ENCODE peak calls at places on chromosomes 3 and 15, in five cellular contexts. One of them, this sample, is unnamed.
A peak's percentile ranks its signal among the peaks of the same experiment; 100 is the strongest.

GRCh38 chr3:144394052-144394451 is 422.4 kb downstream of the DIPK2A start:
- DNase-seq in upper lobe of left lung: no peak
- DNase-seq in epithelial cell of prostate: peak; percentile 45
- DNase-seq in right cardiac atrium: no peak
- DNase-seq in heart right ventricle: no peak
- DNase-seq in this sample: no peak

GRCh38 chr15:24856397-24857093 is 98.2 kb upstream of the SNRPN start:
- DNase-seq in upper lobe of left lung: no peak
- DNase-seq in epithelial cell of prostate: no peak
- DNase-seq in right cardiac atrium: peak; percentile 28
- DNase-seq in heart right ventricle: peak; percentile 49
- DNase-seq in this sample: no peak

GRCh38 chr3:126352476-126353454 is 4.4 kb downstream of the KLF15 start:
- DNase-seq in upper lobe of left lung: peak; percentile 88
- DNase-seq in epithelial cell of prostate: no peak
- DNase-seq in right cardiac atrium: peak; percentile 17
- DNase-seq in heart right ventricle: no peak
- DNase-seq in this sample: no peak

GRCh38 chr3:154540950-154541604 is 111.1 kb upstream of the GPR149 start:
- DNase-seq in upper lobe of left lung: no peak
- DNase-seq in epithelial cell of prostate: peak; percentile 31
- DNase-seq in right cardiac atrium: no peak
- DNase-seq in heart right ventricle: no peak
- DNase-seq in this sample: no peak

GRCh38 chr3:143653935-143654334 is 194.3 kb downstream of the SLC9A9 start:
- DNase-seq in upper lobe of left lung: no peak
- DNase-seq in epithelial cell of prostate: no peak
- DNase-seq in right cardiac atrium: no peak
- DNase-seq in heart right ventricle: no peak
- DNase-seq in this sample: no peak

GRCh38 chr3:145197051-145197562 is 963.9 kb downstream of the PLOD2 start:
- DNase-seq in upper lobe of left lung: no peak
- DNase-seq in epithelial cell of prostate: no peak
- DNase-seq in right cardiac atrium: no peak
- DNase-seq in heart right ventricle: no peak
- DNase-seq in this sample: no peak

GRCh38 chr3:145448436-145448835 is 712.5 kb downstream of the PLOD2 start:
- DNase-seq in upper lobe of left lung: no peak
- DNase-seq in epithelial cell of prostate: peak; percentile 16
- DNase-seq in right cardiac atrium: no peak
- DNase-seq in heart right ventricle: no peak
- DNase-seq in this sample: no peak

GRCh38 chr3:51702156-51702555 is 4.7 kb upstream of the GRM2 start:
- DNase-seq in upper lobe of left lung: no peak
- DNase-seq in epithelial cell of prostate: no peak
- DNase-seq in right cardiac atrium: no peak
- DNase-seq in heart right ventricle: no peak
- DNase-seq in this sample: no peak

GRCh38 chr3:16906679-16907078 is 21.9 kb downstream of the PLCL2 start:
- DNase-seq in upper lobe of left lung: no peak
- DNase-seq in epithelial cell of prostate: peak; percentile 2
- DNase-seq in right cardiac atrium: no peak
- DNase-seq in heart right ventricle: no peak
- DNase-seq in this sample: no peak

GRCh38 chr3:190269096-190269495 is 53.1 kb downstream of the CLDN1 start:
- DNase-seq in upper lobe of left lung: no peak
- DNase-seq in epithelial cell of prostate: no peak
- DNase-seq in right cardiac atrium: no peak
- DNase-seq in heart right ventricle: no peak
- DNase-seq in this sample: peak; percentile 32

GRCh38 chr3:56202997-56203396 is 265.3 kb downstream of the ERC2 start:
- DNase-seq in upper lobe of left lung: no peak
- DNase-seq in epithelial cell of prostate: no peak
- DNase-seq in right cardiac atrium: no peak
- DNase-seq in heart right ventricle: no peak
- DNase-seq in this sample: no peak

GRCh38 chr3:30221622-30222021 is 384.8 kb upstream of the TGFBR2 start:
- DNase-seq in upper lobe of left lung: no peak
- DNase-seq in epithelial cell of prostate: no peak
- DNase-seq in right cardiac atrium: no peak
- DNase-seq in heart right ventricle: no peak
- DNase-seq in this sample: no peak

GRCh38 chr3:68874551-68875348 is 57.6 kb downstream of the TAFA4 start:
- DNase-seq in upper lobe of left lung: no peak
- DNase-seq in epithelial cell of prostate: no peak
- DNase-seq in right cardiac atrium: no peak
- DNase-seq in heart right ventricle: no peak
- DNase-seq in this sample: no peak

GRCh38 chr3:20185364-20185732 is 658 bp downstream of the SGO1 start:
- DNase-seq in upper lobe of left lung: no peak
- DNase-seq in epithelial cell of prostate: no peak
- DNase-seq in right cardiac atrium: no peak
- DNase-seq in heart right ventricle: no peak
- DNase-seq in this sample: no peak

GRCh38 chr3:159882784-159883779 is 105.6 kb upstream of the IL12A start:
- DNase-seq in upper lobe of left lung: peak; percentile 37
- DNase-seq in epithelial cell of prostate: no peak
- DNase-seq in right cardiac atrium: no peak
- DNase-seq in heart right ventricle: no peak
- DNase-seq in this sample: peak; percentile 78

GRCh38 chr3:190883973-190884832 is 21.7 kb upstream of the GMNC start:
- DNase-seq in upper lobe of left lung: no peak
- DNase-seq in epithelial cell of prostate: no peak
- DNase-seq in right cardiac atrium: peak; percentile 19
- DNase-seq in heart right ventricle: no peak
- DNase-seq in this sample: peak; percentile 90

GRCh38 chr15:77440378-77440999 is 19.8 kb downstream of the HMG20A start:
- DNase-seq in upper lobe of left lung: no peak
- DNase-seq in epithelial cell of prostate: no peak
- DNase-seq in right cardiac atrium: no peak
- DNase-seq in heart right ventricle: no peak
- DNase-seq in this sample: no peak

GRCh38 chr15:39792954-39793353 is 10.3 kb upstream of the FSIP1 start:
- DNase-seq in upper lobe of left lung: no peak
- DNase-seq in epithelial cell of prostate: no peak
- DNase-seq in right cardiac atrium: no peak
- DNase-seq in heart right ventricle: no peak
- DNase-seq in this sample: no peak

GRCh38 chr3:177471733-177472480 is 274.6 kb upstream of the TBL1XR1 start:
- DNase-seq in upper lobe of left lung: no peak
- DNase-seq in epithelial cell of prostate: no peak
- DNase-seq in right cardiac atrium: no peak
- DNase-seq in heart right ventricle: no peak
- DNase-seq in this sample: no peak

GRCh38 chr15:69119016-69119415 is 41.4 kb upstream of the GLCE start:
- DNase-seq in upper lobe of left lung: no peak
- DNase-seq in epithelial cell of prostate: no peak
- DNase-seq in right cardiac atrium: no peak
- DNase-seq in heart right ventricle: no peak
- DNase-seq in this sample: peak; percentile 17

GRCh38 chr15:68682330-68682729 is 103.5 kb downstream of the CORO2B start:
- DNase-seq in upper lobe of left lung: no peak
- DNase-seq in epithelial cell of prostate: no peak
- DNase-seq in right cardiac atrium: no peak
- DNase-seq in heart right ventricle: no peak
- DNase-seq in this sample: no peak

GRCh38 chr15:35833590-35833989 is 287.6 kb upstream of the DPH6 start:
- DNase-seq in upper lobe of left lung: no peak
- DNase-seq in epithelial cell of prostate: no peak
- DNase-seq in right cardiac atrium: no peak
- DNase-seq in heart right ventricle: no peak
- DNase-seq in this sample: no peak

GRCh38 chr3:129399895-129400357 is 28.5 kb downstream of the EFCAB12 start:
- DNase-seq in upper lobe of left lung: no peak
- DNase-seq in epithelial cell of prostate: no peak
- DNase-seq in right cardiac atrium: no peak
- DNase-seq in heart right ventricle: no peak
- DNase-seq in this sample: no peak

GRCh38 chr3:66819993-66820501 is 178.1 kb upstream of the KBTBD8 start:
- DNase-seq in upper lobe of left lung: no peak
- DNase-seq in epithelial cell of prostate: no peak
- DNase-seq in right cardiac atrium: no peak
- DNase-seq in heart right ventricle: no peak
- DNase-seq in this sample: no peak

GRCh38 chr3:127590282-127590592 is 296 bp downstream of the TPRA1 start:
- DNase-seq in upper lobe of left lung: no peak
- DNase-seq in epithelial cell of prostate: no peak
- DNase-seq in right cardiac atrium: no peak
- DNase-seq in heart right ventricle: no peak
- DNase-seq in this sample: no peak

DNA sequence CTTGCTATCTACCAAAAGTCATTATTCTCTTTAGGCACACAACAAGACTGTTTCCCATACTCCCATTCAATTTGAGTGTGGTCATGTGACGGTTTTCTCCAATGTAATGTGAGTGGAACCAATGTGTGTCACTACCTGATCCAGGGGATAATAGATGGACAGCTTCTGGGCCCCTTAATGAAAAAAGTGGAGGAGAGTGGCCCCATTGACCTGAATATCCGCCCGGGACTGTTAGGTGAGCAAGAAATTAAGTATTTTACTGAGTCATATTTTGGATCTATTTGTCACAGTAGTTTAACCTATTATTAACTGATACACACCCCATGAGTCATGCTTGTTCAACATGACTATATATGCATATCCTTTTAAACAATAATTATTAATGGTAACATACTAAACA is 15.1 kb upstream of the ARID3B start:
- DNase-seq in upper lobe of left lung: no peak
- DNase-seq in epithelial cell of prostate: peak; percentile 82
- DNase-seq in right cardiac atrium: no peak
- DNase-seq in heart right ventricle: no peak
- DNase-seq in this sample: no peak
- H3K27ac ChIP-seq in upper lobe of left lung: no peak overlapping the region
- H3K27ac ChIP-seq in epithelial cell of prostate: peak overlapping the region; percentile 85
- H3K27ac ChIP-seq in right cardiac atrium: no peak overlapping the region
- H3K27ac ChIP-seq in heart right ventricle: no peak overlapping the region
- H3K27ac ChIP-seq in this sample: no peak overlapping the region

GRCh38 chr15:62771234-62771633 is 271.3 kb upstream of the TPM1 start:
- DNase-seq in upper lobe of left lung: no peak
- DNase-seq in epithelial cell of prostate: no peak
- DNase-seq in right cardiac atrium: no peak
- DNase-seq in heart right ventricle: no peak
- DNase-seq in this sample: no peak

GRCh38 chr15:62773369-62774165 is 269.0 kb upstream of the TPM1 start:
- DNase-seq in upper lobe of left lung: no peak
- DNase-seq in epithelial cell of prostate: no peak
- DNase-seq in right cardiac atrium: no peak
- DNase-seq in heart right ventricle: no peak
- DNase-seq in this sample: no peak

GRCh38 chr15:62769604-62770003 is 272.9 kb upstream of the TPM1 start:
- DNase-seq in upper lobe of left lung: no peak
- DNase-seq in epithelial cell of prostate: peak; percentile 58
- DNase-seq in right cardiac atrium: no peak
- DNase-seq in heart right ventricle: no peak
- DNase-seq in this sample: no peak

GRCh38 chr15:62770752-62771151 is 271.8 kb upstream of the TPM1 start:
- DNase-seq in upper lobe of left lung: no peak
- DNase-seq in epithelial cell of prostate: peak; percentile 69
- DNase-seq in right cardiac atrium: no peak
- DNase-seq in heart right ventricle: no peak
- DNase-seq in this sample: no peak

DNA sequence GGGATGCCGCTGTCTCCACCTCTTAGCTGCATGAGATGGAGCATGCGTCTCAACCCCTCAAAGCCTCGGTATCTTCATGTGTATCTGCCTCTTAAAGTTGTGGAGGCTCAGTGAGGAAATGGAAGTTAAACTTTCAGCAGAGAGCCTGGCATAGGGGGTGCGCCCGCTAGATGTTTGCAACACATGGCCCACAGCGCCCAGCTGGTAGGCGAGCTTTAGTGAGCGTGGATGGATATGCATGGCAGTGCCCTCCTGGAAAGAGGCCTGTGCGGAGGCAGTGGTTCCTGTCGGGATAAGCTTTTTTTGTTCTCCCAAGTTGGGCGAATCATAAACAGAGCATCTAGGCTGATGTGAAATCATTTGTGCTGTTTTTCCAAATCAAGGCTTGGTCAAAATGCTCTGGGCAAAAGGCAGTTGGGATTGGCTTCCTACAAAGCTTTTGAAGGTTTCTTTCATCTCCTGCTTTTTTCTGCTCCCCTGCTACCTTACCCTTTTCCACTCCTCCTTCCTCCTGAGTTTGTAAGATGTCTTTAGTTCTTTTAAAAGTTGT is 272.4 kb upstream of the TPM1 start:
- DNase-seq in upper lobe of left lung: no peak
- DNase-seq in epithelial cell of prostate: no peak
- DNase-seq in right cardiac atrium: no peak
- DNase-seq in heart right ventricle: no peak
- DNase-seq in this sample: no peak
- H3K27ac ChIP-seq in upper lobe of left lung: no peak overlapping the region
- H3K27ac ChIP-seq in epithelial cell of prostate: peak overlapping the region; percentile 56
- H3K27ac ChIP-seq in right cardiac atrium: no peak overlapping the region
- H3K27ac ChIP-seq in heart right ventricle: no peak overlapping the region
- H3K27ac ChIP-seq in this sample: no peak overlapping the region

GRCh38 chr3:94071713-94072284 is 8.9 kb downstream of the NSUN3 start:
- DNase-seq in upper lobe of left lung: no peak
- DNase-seq in epithelial cell of prostate: no peak
- DNase-seq in right cardiac atrium: no peak
- DNase-seq in heart right ventricle: no peak
- DNase-seq in this sample: no peak

GRCh38 chr3:94070341-94070911 is 7.6 kb downstream of the NSUN3 start:
- DNase-seq in upper lobe of left lung: no peak
- DNase-seq in epithelial cell of prostate: no peak
- DNase-seq in right cardiac atrium: no peak
- DNase-seq in heart right ventricle: no peak
- DNase-seq in this sample: no peak

GRCh38 chr3:94081880-94082279 is 19.0 kb downstream of the NSUN3 start:
- DNase-seq in upper lobe of left lung: no peak
- DNase-seq in epithelial cell of prostate: no peak
- DNase-seq in right cardiac atrium: no peak
- DNase-seq in heart right ventricle: no peak
- DNase-seq in this sample: no peak

DNA sequence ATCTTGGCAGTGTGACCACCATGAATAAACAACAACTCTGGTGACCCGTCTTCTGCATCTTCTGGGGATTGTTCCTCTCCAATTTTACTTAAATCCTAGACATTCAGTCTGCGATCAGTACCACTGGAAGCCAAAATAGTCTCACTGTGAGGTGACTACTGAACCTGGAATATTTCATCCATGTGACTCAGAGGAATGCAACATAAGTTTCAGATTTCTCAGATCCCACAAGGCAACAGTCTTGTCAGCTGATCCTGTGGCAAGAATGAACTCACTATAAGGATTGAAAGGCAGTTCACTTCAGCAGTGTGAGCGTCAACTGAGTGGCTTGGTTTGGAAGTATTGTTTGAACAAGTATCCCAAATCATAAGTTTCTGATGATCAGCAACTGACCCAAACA is 13.2 kb downstream of the NSUN3 start:
- DNase-seq in upper lobe of left lung: no peak
- DNase-seq in epithelial cell of prostate: no peak
- DNase-seq in right cardiac atrium: no peak
- DNase-seq in heart right ventricle: no peak
- DNase-seq in this sample: no peak
- H3K27ac ChIP-seq in upper lobe of left lung: no peak overlapping the region
- H3K27ac ChIP-seq in epithelial cell of prostate: peak overlapping the region; percentile 13
- H3K27ac ChIP-seq in right cardiac atrium: no peak overlapping the region
- H3K27ac ChIP-seq in heart right ventricle: no peak overlapping the region
- H3K27ac ChIP-seq in this sample: no peak overlapping the region

GRCh38 chr3:64190517-64191515 is 34.5 kb downstream of the PRICKLE2 start:
- DNase-seq in upper lobe of left lung: no peak
- DNase-seq in epithelial cell of prostate: peak; percentile 86
- DNase-seq in right cardiac atrium: no peak
- DNase-seq in heart right ventricle: no peak
- DNase-seq in this sample: no peak
- H3K27ac ChIP-seq in upper lobe of left lung: no peak overlapping the region
- H3K27ac ChIP-seq in epithelial cell of prostate: peak overlapping the region; percentile 63
- H3K27ac ChIP-seq in right cardiac atrium: no peak overlapping the region
- H3K27ac ChIP-seq in heart right ventricle: no peak overlapping the region
- H3K27ac ChIP-seq in this sample: no peak overlapping the region

GRCh38 chr15:75200391-75200764 is 1.3 kb upstream of the C15orf39 start:
- DNase-seq in upper lobe of left lung: no peak
- DNase-seq in epithelial cell of prostate: no peak
- DNase-seq in right cardiac atrium: no peak
- DNase-seq in heart right ventricle: no peak
- DNase-seq in this sample: no peak
- H3K27ac ChIP-seq in upper lobe of left lung: peak overlapping the region; percentile 98
- H3K27ac ChIP-seq in epithelial cell of prostate: peak overlapping the region; percentile 96
- H3K27ac ChIP-seq in right cardiac atrium: no peak overlapping the region
- H3K27ac ChIP-seq in heart right ventricle: no peak overlapping the region
- H3K27ac ChIP-seq in this sample: no peak overlapping the region